ENCODE peak calls at places on chromosome 22, in eight cellular contexts. T, V, G, I, W, C, B and H are unnamed samples.

GRCh38 chr22:44279059-44279340 is 33.8 kb downstream of the SHISAL1 start:
- DNase-seq in G (no peak), V (no peak), T (no peak), C (no peak), B (no peak), W (no peak), I (no peak), H (no peak)

GRCh38 chr22:23196165-23196564 is 15.9 kb downstream of the BCR start:
- DNase-seq in V (no peak), C (no peak), W (no peak), B (no peak), G (no peak), T (no peak), I (no peak), H (no peak)

GRCh38 chr22:27212617-27213177 is 555.3 kb downstream of the MIAT start:
- DNase-seq in T (no peak), B (peak; percentile 54), W (no peak), I (no peak), V (no peak), G (peak; percentile 48), C (peak; percentile 100), H (peak; percentile 50)

GRCh38 chr22:42791721-42792452 is 65.2 kb downstream of the ARFGAP3 start:
- DNase-seq in V (no peak), T (no peak), C (no peak), W (no peak), B (no peak), I (no peak), G (no peak), H (no peak)

GRCh38 chr22:35961480-35961902 is 67.1 kb downstream of the RBFOX2 start:
- DNase-seq in V (no peak), T (no peak), W (no peak), B (no peak), G (peak; percentile 62), C (peak; percentile 88), I (no peak), H (no peak)

GRCh38 chr22:50002791-50003190 is 9.8 kb downstream of the IL17REL start:
- DNase-seq in B (no peak), T (no peak), V (no peak), W (no peak), G (no peak), C (no peak), I (no peak), H (no peak)

GRCh38 chr22:36757608-36758220 is 18.2 kb downstream of the IFT27 start:
- DNase-seq in V (peak; percentile 80), C (peak; percentile 68), W (peak; percentile 72), I (peak; percentile 57), T (peak; percentile 71), B (peak; percentile 88), G (peak; percentile 85), H (peak; percentile 78)

GRCh38 chr22:24097961-24098391 is 83.3 kb upstream of the SUSD2 start:
- DNase-seq in C (no peak), W (no peak), I (no peak), G (no peak), V (no peak), T (no peak), B (no peak), H (no peak)

GRCh38 chr22:50209893-50210292 is 9.1 kb downstream of the SELENOO start:
- DNase-seq in B (peak; percentile 89), I (no peak), V (peak; percentile 61), T (peak; percentile 71), C (peak; percentile 72), W (peak; percentile 91), G (peak; percentile 69), H (no peak)

GRCh38 chr22:23984430-23984829 is 4.5 kb downstream of the GSTT2 start:
- DNase-seq in W (no peak), C (peak; percentile 53), B (peak; percentile 63), G (no peak), V (no peak), I (peak; percentile 48), T (no peak), H (peak; percentile 53)

GRCh38 chr22:39493759-39494158 is 8.3 kb upstream of the MIEF1 start:
- DNase-seq in I (no peak), G (no peak), C (peak; percentile 80), T (no peak), V (no peak), B (no peak), W (no peak), H (no peak)

GRCh38 chr22:44815099-44816070 is 63.0 kb downstream of the ARHGAP8 start:
- DNase-seq in V (no peak), W (no peak), G (no peak), C (no peak), B (peak; percentile 27), T (no peak), I (no peak), H (no peak)

GRCh38 chr22:38163844-38164577 is 17.6 kb downstream of the PLA2G6 start:
- DNase-seq in T (no peak), I (no peak), W (no peak), B (no peak), C (no peak), G (no peak), V (no peak), H (peak; percentile 68)

GRCh38 chr22:29072193-29072978 is 449 bp upstream of the KREMEN1 start:
- DNase-seq in G (peak; percentile 83), T (peak; percentile 71), W (peak; percentile 97), B (no peak), V (peak; percentile 16), C (peak; percentile 42), I (peak; percentile 89), H (peak; percentile 98)

GRCh38 chr22:31829505-31829904 is 75.7 kb downstream of the DEPDC5 start:
- DNase-seq in W (no peak), G (no peak), T (no peak), C (peak; percentile 90), V (no peak), B (no peak), I (peak; percentile 89), H (no peak)

GRCh38 chr22:46031066-46031465 is 54.1 kb upstream of the WNT7B start:
- DNase-seq in V (no peak), B (no peak), T (no peak), G (no peak), W (no peak), I (no peak), C (no peak), H (no peak)

GRCh38 chr22:49767355-49768062 is 60.2 kb downstream of the BRD1 start:
- DNase-seq in B (peak; percentile 78), V (peak; percentile 51), I (peak; percentile 42), G (peak; percentile 40), W (peak; percentile 76), T (no peak), C (peak; percentile 63), H (peak; percentile 39)